ENCODE peak calls at places on chromosomes 2 and 18, in eight cellular contexts. G is SK-N-SH, K is left lung, F is heart right ventricle, W is cardiac muscle cell, N is dorsolateral prefrontal cortex, P is AG10803, D is suprapubic skin. I is an unnamed sample.

GRCh38 chr18:28048612-28049011 is 128.3 kb downstream of the CDH2 start:
- DNase-seq in G (no peak), K (no peak), F (no peak), W (no peak), N (no peak), P (no peak), D (no peak), I (no peak)

GRCh38 chr2:174688079-174688478 is 76.2 kb downstream of the CHRNA1 start:
- DNase-seq in G (no peak), K (no peak), F (no peak), W (no peak), N (no peak), P (peak), D (no peak), I (peak)

GRCh38 chr2:102050854-102051391 is 59.2 kb downstream of the IL1R2 start:
- DNase-seq in G (no peak), K (no peak), F (peak), W (peak), N (peak), P (peak), D (no peak), I (peak)

GRCh38 chr2:46298272-46298521 is 990 bp downstream of the EPAS1 start:
- DNase-seq in G (no peak), K (no peak), F (no peak), W (no peak), N (no peak), P (no peak), D (no peak), I (no peak)

GRCh38 chr2:27712547-27712946 is 48.9 kb downstream of the SLC4A1AP start:
- DNase-seq in G (no peak), K (no peak), F (no peak), W (no peak), N (no peak), P (no peak), D (no peak), I (no peak)

GRCh38 chr2:240141736-240142135 is 1.3 kb upstream of the OTOS start:
- DNase-seq in G (no peak), K (peak), F (no peak), W (no peak), N (no peak), P (no peak), D (no peak), I (no peak)

GRCh38 chr18:46283895-46284295 is 179.7 kb downstream of the HAUS1 start:
- DNase-seq in G (peak), K (no peak), F (no peak), W (peak), N (no peak), P (no peak), D (no peak), I (no peak)

GRCh38 chr18:29874519-29875098 is 1167.9 kb downstream of the DSC3 start:
- DNase-seq in G (peak), K (no peak), F (no peak), W (peak), N (no peak), P (peak), D (no peak), I (peak)

GRCh38 chr2:63614983-63615945 is 26.5 kb downstream of the MDH1 start:
- DNase-seq in G (no peak), K (no peak), F (no peak), W (peak), N (no peak), P (peak), D (no peak), I (peak)

GRCh38 chr18:46506974-46507373 is 150.0 kb downstream of the LOXHD1 start:
- DNase-seq in G (no peak), K (no peak), F (no peak), W (no peak), N (no peak), P (no peak), D (no peak), I (no peak)

GRCh38 chr2:48205137-48205798 is 299.0 kb upstream of the FBXO11 start:
- DNase-seq in G (no peak), K (no peak), F (no peak), W (no peak), N (peak), P (no peak), D (no peak), I (peak)

GRCh38 chr2:2827237-2827636 is 496.2 kb upstream of the MYT1L start:
- DNase-seq in G (no peak), K (no peak), F (no peak), W (no peak), N (no peak), P (no peak), D (no peak), I (no peak)

GRCh38 chr2:37855283-37856041 is 69.6 kb upstream of the RMDN2 start:
- DNase-seq in G (no peak), K (peak), F (peak), W (no peak), N (no peak), P (peak), D (no peak), I (peak)

GRCh38 chr2:36468463-36469266 is 113.1 kb downstream of the CRIM1 start:
- DNase-seq in G (no peak), K (no peak), F (no peak), W (no peak), N (no peak), P (no peak), D (no peak), I (peak)

GRCh38 chr2:188664391-188664790 is 309.8 kb upstream of the COL3A1 start:
- DNase-seq in G (no peak), K (no peak), F (peak), W (no peak), N (no peak), P (peak), D (no peak), I (peak)

GRCh38 chr2:118667964-118668363 is 179.5 kb downstream of the EN1 start:
- DNase-seq in G (no peak), K (no peak), F (no peak), W (no peak), N (no peak), P (peak), D (no peak), I (peak)

GRCh38 chr2:133839677-133840076 is 271.4 kb upstream of the NCKAP5 start:
- DNase-seq in G (no peak), K (no peak), F (no peak), W (no peak), N (no peak), P (no peak), D (no peak), I (no peak)

GRCh38 chr2:108943067-108943350 is 46.0 kb downstream of the EDAR start:
- DNase-seq in G (no peak), K (no peak), F (no peak), W (no peak), N (no peak), P (no peak), D (no peak), I (no peak)

GRCh38 chr2:20365249-20365817 is 14.7 kb upstream of the PUM2 start:
- DNase-seq in G (no peak), K (no peak), F (no peak), W (no peak), N (no peak), P (peak), D (no peak), I (peak)

GRCh38 chr18:73891572-73892421 is 255.8 kb downstream of the FBXO15 start:
- DNase-seq in G (peak), K (peak), F (no peak), W (no peak), N (no peak), P (no peak), D (no peak), I (no peak)

GRCh38 chr18:61554946-61555361 is 221.7 kb downstream of the CDH20 start:
- DNase-seq in G (no peak), K (no peak), F (no peak), W (no peak), N (no peak), P (no peak), D (no peak), I (peak)

GRCh38 chr2:33395660-33396249 is 80.7 kb upstream of the RASGRP3 start:
- DNase-seq in G (peak), K (no peak), F (peak), W (peak), N (no peak), P (peak), D (no peak), I (peak)

GRCh38 chr18:49018553-49018943 is 67.8 kb upstream of the SMAD7 start:
- DNase-seq in G (peak), K (no peak), F (no peak), W (no peak), N (no peak), P (no peak), D (peak), I (no peak)

GRCh38 chr2:112629823-112630222 is 15.9 kb upstream of the SLC20A1 start:
- DNase-seq in G (no peak), K (no peak), F (no peak), W (no peak), N (no peak), P (no peak), D (no peak), I (no peak)

GRCh38 chr2:199381531-199381930 is 76.2 kb downstream of the SATB2 start:
- DNase-seq in G (no peak), K (no peak), F (no peak), W (no peak), N (no peak), P (no peak), D (no peak), I (no peak)

GRCh38 chr2:174383796-174384195 is 11.7 kb upstream of the SCRN3 start:
- DNase-seq in G (no peak), K (no peak), F (no peak), W (no peak), N (no peak), P (no peak), D (no peak), I (no peak)

GRCh38 chr2:2075866-2076265 is 255.2 kb downstream of the MYT1L start:
- DNase-seq in G (no peak), K (no peak), F (no peak), W (no peak), N (no peak), P (no peak), D (no peak), I (no peak)

GRCh38 chr2:171598713-171599319 is 76.5 kb downstream of the CYBRD1 start:
- DNase-seq in G (peak), K (no peak), F (peak), W (peak), N (peak), P (peak), D (no peak), I (peak)

GRCh38 chr2:12008425-12009061 is 262.1 kb downstream of the LPIN1 start:
- DNase-seq in G (no peak), K (no peak), F (no peak), W (no peak), N (no peak), P (peak), D (no peak), I (peak)

GRCh38 chr18:4248686-4249085 is 206.4 kb downstream of the DLGAP1 start:
- DNase-seq in G (no peak), K (peak), F (no peak), W (no peak), N (no peak), P (no peak), D (no peak), I (no peak)

DNA sequence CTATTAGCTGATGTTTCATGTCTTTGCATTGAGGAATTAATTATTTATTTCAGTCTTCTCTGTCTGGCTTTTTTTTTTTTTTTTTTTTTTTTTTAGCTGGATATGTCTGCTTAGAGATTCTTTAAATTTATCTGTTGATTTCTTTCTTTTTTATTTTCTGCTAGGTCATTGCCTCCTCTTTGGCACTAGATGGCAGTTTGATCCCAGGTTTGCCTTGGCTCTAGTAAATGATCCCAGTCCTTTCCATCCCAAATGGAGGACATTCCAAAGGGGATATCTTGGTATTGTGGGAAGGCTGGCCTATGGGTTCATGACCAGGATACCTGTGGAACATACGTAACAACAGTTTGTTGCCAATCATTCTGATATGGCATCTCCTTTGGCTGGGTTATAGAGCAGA is 339.5 kb upstream of the GCFC2 start:
- DNase-seq in G (no peak), K (no peak), F (no peak), W (no peak), N (no peak), P (no peak), D (no peak), I (no peak)
- TF ChIP-seq CTCF in G (no peak), K (no peak), F (no peak), W (no peak), N (no peak), P (no peak), D (no peak), I (no peak)

GRCh38 chr2:60987041-60987440 is 30.5 kb upstream of the PEX13 start:
- DNase-seq in G (no peak), K (no peak), F (no peak), W (no peak), N (no peak), P (no peak), D (no peak), I (no peak)
- H3K4me3 ChIP-seq in G (no peak), K (no peak), F (no peak), W (no peak), N (no peak), P (no peak), D (no peak), I (no peak)

GRCh38 chr2:105274046-105274445 is 32.5 kb downstream of the GPR45 start:
- DNase-seq in G (no peak), K (no peak), F (no peak), W (no peak), N (no peak), P (no peak), D (no peak), I (peak)

GRCh38 chr2:105280281-105280680 is 38.7 kb downstream of the GPR45 start:
- DNase-seq in G (no peak), K (no peak), F (no peak), W (no peak), N (no peak), P (no peak), D (no peak), I (no peak)

GRCh38 chr2:105283532-105283931 is 42.0 kb downstream of the GPR45 start:
- DNase-seq in G (no peak), K (no peak), F (no peak), W (no peak), N (no peak), P (no peak), D (no peak), I (no peak)

GRCh38 chr2:105278654-105279053 is 37.1 kb downstream of the GPR45 start:
- DNase-seq in G (no peak), K (no peak), F (no peak), W (no peak), N (no peak), P (no peak), D (no peak), I (no peak)
- TF ChIP-seq CTCF in G (no peak), K (no peak), F (no peak), W (no peak), N (no peak), P (no peak), D (no peak), I (peak)

GRCh38 chr2:232521098-232521497 is 910 bp downstream of the PRSS56 start:
- DNase-seq in G (no peak), K (no peak), F (no peak), W (no peak), N (no peak), P (no peak), D (no peak), I (no peak)

GRCh38 chr2:232520088-232520487 is at the start of gene PRSS56:
- DNase-seq in G (no peak), K (no peak), F (no peak), W (no peak), N (no peak), P (no peak), D (no peak), I (no peak)

GRCh38 chr2:232522014-232522854 is 2.0 kb downstream of the PRSS56 start:
- DNase-seq in G (peak), K (peak), F (peak), W (peak), N (peak), P (peak), D (no peak), I (peak)

GRCh38 chr2:232520489-232520888 is 301 bp downstream of the PRSS56 start:
- DNase-seq in G (no peak), K (no peak), F (no peak), W (no peak), N (no peak), P (no peak), D (no peak), I (no peak)

GRCh38 chr2:232521524-232521923 is 1.3 kb downstream of the PRSS56 start:
- DNase-seq in G (no peak), K (no peak), F (no peak), W (no peak), N (no peak), P (no peak), D (no peak), I (no peak)
- H3K4me3 ChIP-seq in G (no peak), K (no peak), F (no peak), W (no peak), N (peak), P (no peak), D (no peak), I (no peak)

DNA sequence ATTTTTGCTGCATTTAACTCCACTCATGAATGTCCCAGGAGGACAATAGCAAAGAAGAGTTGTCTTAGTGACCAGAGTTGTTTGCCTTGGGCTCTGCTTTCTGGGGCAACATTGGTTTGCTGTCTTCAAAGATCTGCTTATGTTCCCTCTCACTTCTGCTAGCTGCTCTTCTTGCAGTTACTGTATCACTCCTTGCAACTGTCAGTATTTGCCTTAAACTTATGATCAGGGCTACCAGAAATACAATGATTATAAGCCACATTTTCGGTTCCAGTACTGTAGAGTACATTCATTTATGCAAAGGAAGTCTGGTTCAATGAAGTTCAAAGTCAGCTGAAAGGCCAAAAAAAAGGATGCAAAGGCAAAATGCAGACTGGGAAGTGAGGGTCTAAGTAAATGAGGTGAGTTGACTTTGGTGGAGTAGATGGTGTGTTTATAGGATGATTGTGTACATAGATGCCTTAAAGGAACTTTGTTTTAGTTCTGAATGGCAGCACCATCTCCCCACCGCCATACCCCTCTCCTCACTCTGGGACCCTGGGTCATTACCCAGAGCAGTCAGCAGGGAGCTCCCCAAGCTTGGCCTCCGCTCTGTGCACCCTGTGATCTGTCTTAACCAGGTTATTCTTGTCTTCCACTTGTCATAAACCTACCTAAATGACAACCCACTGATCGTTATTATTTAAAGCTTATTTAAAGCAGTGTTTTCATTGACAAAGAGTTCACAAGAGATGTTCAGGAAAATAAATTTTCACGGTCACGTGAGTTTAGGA is 236.0 kb downstream of the DOK6 start:
- DNase-seq in G (no peak), K (peak), F (no peak), W (no peak), N (no peak), P (no peak), D (no peak), I (peak)
- TF ChIP-seq CTCF in G (peak), K (no peak), F (peak), W (peak), N (no peak), P (peak), D (no peak), I (peak)